ENCODE peak calls at places on chromosomes 11 and 22, in seven cellular contexts. A is right lobe of liver, Y is BE2C, J is fibroblast of mammary gland, M is mammary epithelial cell, U is cardiac fibroblast, S is transverse colon. I is an unnamed sample.

GRCh38 chr11:112523477-112523876 is 262.8 kb upstream of the PLET1 start:
- DNase-seq in M (peak; percentile 44), S (no peak), A (peak; percentile 25), U (no peak), Y (peak; percentile 24), J (peak; percentile 5), I (no peak)

GRCh38 chr11:111823629-111824028 is 47.8 kb downstream of the ALG9 start:
- DNase-seq in Y (no peak), A (no peak), J (no peak), S (no peak), M (no peak), U (no peak), I (no peak)

GRCh38 chr11:6623391-6624363 is 4.5 kb upstream of the TPP1 start:
- DNase-seq in A (no peak), Y (no peak), S (no peak), U (no peak), M (no peak), J (no peak), I (no peak)

GRCh38 chr22:24441406-24442351 is 14.3 kb downstream of the ADORA2A start:
- DNase-seq in U (no peak), Y (peak; percentile 95), A (no peak), J (no peak), S (no peak), M (no peak), I (no peak)

GRCh38 chr22:41526802-41527799 is 17.2 kb downstream of the POLR3H start:
- DNase-seq in Y (peak; percentile 62), S (peak; percentile 55), M (no peak), J (peak; percentile 47), A (peak; percentile 52), U (peak; percentile 42), I (no peak)

GRCh38 chr11:724063-724732 is 18.2 kb downstream of the EPS8L2 start:
- DNase-seq in Y (peak; percentile 8), A (no peak), J (no peak), U (no peak), M (no peak), S (no peak), I (no peak)

GRCh38 chr22:17370036-17370765 is 941 bp downstream of the CECR2 start:
- DNase-seq in Y (peak; percentile 21), S (no peak), A (peak; percentile 41), J (no peak), M (no peak), U (peak; percentile 28), I (no peak)

GRCh38 chr22:36386900-36387663 is 685 bp downstream of the MYH9 start:
- DNase-seq in A (peak; percentile 81), U (no peak), S (peak; percentile 86), Y (peak; percentile 50), J (no peak), M (no peak), I (no peak)

GRCh38 chr11:1924646-1925372 is 5.3 kb downstream of the TNNT3 start:
- DNase-seq in A (no peak), Y (no peak), J (no peak), S (no peak), M (no peak), U (no peak), I (no peak)

GRCh38 chr11:74288911-74289310 is 22.5 kb downstream of the P4HA3 start:
- DNase-seq in A (no peak), M (no peak), J (no peak), Y (no peak), S (no peak), U (peak; percentile 71), I (no peak)

GRCh38 chr11:86288776-86289507 is 13.1 kb upstream of the HIKESHI start:
- DNase-seq in Y (no peak), M (no peak), A (no peak), S (no peak), U (peak; percentile 17), J (no peak), I (no peak)

GRCh38 chr11:130611791-130612251 is 163.4 kb downstream of the ADAMTS15 start:
- DNase-seq in J (peak; percentile 83), U (peak; percentile 81), S (no peak), M (peak; percentile 80), A (no peak), Y (no peak), I (no peak)

GRCh38 chr22:22111267-22111751 is 128.7 kb upstream of the TOP3B start:
- DNase-seq in J (peak; percentile 64), Y (no peak), U (peak; percentile 90), M (peak; percentile 98), A (no peak), S (no peak), I (no peak)

GRCh38 chr11:30316237-30316636 is 6.7 kb upstream of the ARL14EP start:
- DNase-seq in Y (no peak), J (no peak), U (no peak), M (no peak), S (no peak), A (no peak), I (no peak)

GRCh38 chr11:3877252-3878035 is 22.0 kb downstream of the STIM1 start:
- DNase-seq in Y (no peak), M (peak; percentile 73), U (no peak), S (no peak), A (no peak), J (no peak), I (no peak)

GRCh38 chr11:123354371-123354770 is 75.7 kb upstream of the GRAMD1B start:
- DNase-seq in U (no peak), M (no peak), J (no peak), A (no peak), Y (no peak), S (no peak), I (no peak)

GRCh38 chr11:123356539-123356938 is 73.5 kb upstream of the GRAMD1B start:
- DNase-seq in S (no peak), M (no peak), A (no peak), U (no peak), J (no peak), Y (no peak), I (no peak)

GRCh38 chr11:123360267-123360936 is 69.7 kb upstream of the GRAMD1B start:
- DNase-seq in U (no peak), Y (no peak), A (no peak), M (no peak), J (no peak), S (no peak), I (no peak)

GRCh38 chr11:123357353-123357989 is 72.6 kb upstream of the GRAMD1B start:
- DNase-seq in J (no peak), A (no peak), S (no peak), Y (no peak), M (no peak), U (no peak), I (no peak)

DNA sequence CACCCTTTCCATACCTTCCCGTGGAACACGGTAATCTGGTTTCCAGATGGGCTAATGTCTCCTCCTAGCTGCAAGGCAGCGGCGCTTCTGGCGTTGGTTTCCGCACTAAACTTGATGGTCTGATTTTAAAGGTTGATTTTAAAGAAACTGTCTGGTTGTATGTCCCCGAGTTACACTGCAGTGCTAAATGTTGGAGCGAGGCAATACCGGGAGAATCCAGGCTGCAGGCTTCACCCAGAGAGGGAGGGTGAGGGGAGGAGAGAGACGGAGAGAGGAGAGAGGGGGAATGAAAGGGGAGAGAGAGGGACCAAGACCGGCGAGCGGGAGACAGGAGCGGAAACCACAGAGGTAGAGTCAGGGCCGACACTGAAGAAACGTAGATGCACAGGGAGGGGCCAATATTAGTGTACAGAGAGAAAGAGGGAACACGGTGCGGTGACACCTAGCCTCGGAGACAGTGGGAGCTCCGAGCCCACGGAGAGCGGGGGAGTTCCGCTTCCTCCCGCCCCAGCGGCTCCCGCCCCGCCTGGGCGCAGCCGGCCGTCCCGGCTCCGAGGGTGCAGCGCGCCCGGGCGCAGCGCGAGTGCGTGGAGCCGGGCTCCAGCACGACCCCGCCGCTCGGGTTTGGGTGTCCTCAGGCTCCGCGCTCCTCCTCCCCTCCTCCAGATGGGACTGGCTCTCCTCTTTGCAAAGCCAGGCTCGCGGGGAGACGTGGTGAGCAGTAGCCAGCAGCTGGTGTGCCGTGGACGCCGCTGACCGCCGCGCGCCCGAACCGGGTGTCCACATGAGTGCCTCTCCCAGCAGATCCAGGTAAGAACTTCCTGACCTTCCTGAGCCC is 71.9 kb upstream of the GRAMD1B start:
- DNase-seq in S (peak; percentile 14), Y (peak; percentile 57), M (peak; percentile 13), J (peak; percentile 5), A (peak; percentile 17), U (peak; percentile 6), I (no peak)
- TF ChIP-seq CTCF in S (no peak), Y (peak; percentile 47), M (no peak), J (peak; percentile 7), A (no peak), U (no peak), I (peak; percentile 30)

GRCh38 chr22:25898707-25899365 is 156.8 kb downstream of the MYO18B start:
- DNase-seq in J (peak; percentile 1), U (peak; percentile 4), M (no peak), Y (no peak), A (no peak), S (no peak), I (no peak)
- TF ChIP-seq CTCF in J (no peak), U (peak; percentile 6), M (peak; percentile 29), Y (peak; percentile 62), A (no peak), S (no peak), I (no peak)

DNA sequence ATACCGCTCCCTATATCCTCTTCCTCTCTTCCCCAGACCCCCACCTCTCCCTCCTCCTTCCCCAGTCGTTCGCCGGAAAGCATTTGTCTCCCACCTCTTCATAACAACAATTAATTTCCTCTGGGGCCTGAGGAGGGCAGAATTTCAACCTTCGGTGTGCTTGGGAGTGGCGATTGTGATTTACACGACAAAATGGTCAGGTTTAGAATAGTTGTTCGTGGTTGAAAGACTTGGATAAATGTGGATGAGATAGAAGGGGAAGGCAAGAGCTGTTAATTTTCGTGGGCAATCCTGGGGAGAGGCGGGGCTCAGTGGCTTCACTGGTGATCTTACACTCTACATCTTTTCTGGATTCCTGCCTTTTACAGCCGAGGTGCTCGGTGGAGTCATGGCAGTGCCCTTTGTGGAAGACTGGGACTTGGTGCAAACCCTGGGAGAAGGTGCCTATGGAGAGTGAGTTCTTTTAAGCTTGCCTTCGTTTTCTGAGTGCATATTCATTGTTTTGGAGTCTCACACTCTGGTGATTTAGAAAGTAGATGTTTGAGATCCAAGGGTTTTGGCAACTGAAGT is 1.5 kb downstream of the CHEK1 start:
- DNase-seq in A (no peak), U (no peak), J (no peak), S (no peak), Y (no peak), M (no peak), I (no peak)
- TF ChIP-seq CTCF in A (no peak), U (peak; percentile 31), J (peak; percentile 39), S (no peak), Y (peak; percentile 65), M (peak; percentile 37), I (peak; percentile 36)

GRCh38 chr22:42821386-42821785 is 35.7 kb downstream of the ARFGAP3 start:
- DNase-seq in S (no peak), A (no peak), Y (no peak), U (no peak), J (no peak), M (no peak), I (no peak)

GRCh38 chr22:42817556-42817955 is 39.5 kb downstream of the ARFGAP3 start:
- DNase-seq in Y (no peak), U (no peak), M (no peak), S (no peak), A (no peak), J (peak; percentile 11), I (no peak)

GRCh38 chr22:42816339-42816738 is 40.7 kb downstream of the ARFGAP3 start:
- DNase-seq in J (no peak), Y (no peak), S (no peak), U (no peak), M (peak; percentile 32), A (no peak), I (no peak)

GRCh38 chr22:42819412-42820069 is 37.5 kb downstream of the ARFGAP3 start:
- DNase-seq in M (no peak), A (no peak), S (no peak), Y (no peak), J (no peak), U (no peak), I (no peak)

GRCh38 chr22:42820075-42820763 is 36.9 kb downstream of the ARFGAP3 start:
- DNase-seq in J (peak; percentile 75), A (no peak), M (peak; percentile 82), U (peak; percentile 74), S (no peak), Y (no peak), I (peak; percentile 35)
- TF ChIP-seq CTCF in J (no peak), A (no peak), M (peak; percentile 61), U (peak; percentile 36), S (no peak), Y (peak; percentile 67), I (peak; percentile 34)